ENCODE peak calls at places on chromosome 19, in eight cellular contexts. A is CD8-positive, alpha-beta T cell; L is colonic mucosa; V is A549; B is breast epithelium; U is thoracic aorta; P is Peyer's patch; J is prostate gland. X is an unnamed sample.

GRCh38 chr19:6233051-6233826 is 46.5 kb downstream of the MLLT1 start:
- DNase-seq in V (no peak), U (peak), P (peak), J (peak), B (peak), L (no peak), A (no peak), X (no peak)

GRCh38 chr19:2323707-2324106 is 4.7 kb downstream of the LSM7 start:
- DNase-seq in V (no peak), J (no peak), B (no peak), L (no peak), U (no peak), P (no peak), A (no peak), X (no peak)

GRCh38 chr19:19026299-19026971 is 6.9 kb downstream of the SUGP2 start:
- DNase-seq in A (no peak), P (no peak), U (no peak), L (no peak), B (peak), J (peak), V (peak), X (no peak)

GRCh38 chr19:44748426-44749254 is at the start of gene BCL3:
- DNase-seq in P (peak), B (peak), A (peak), U (no peak), V (peak), J (peak), L (peak), X (no peak)

GRCh38 chr19:1474765-1475351 is 4.2 kb downstream of the C19orf25 start:
- DNase-seq in U (no peak), V (no peak), B (no peak), J (no peak), A (no peak), P (no peak), L (no peak), X (no peak)

GRCh38 chr19:38039966-38040365 is 133.0 kb downstream of the SIPA1L3 start:
- DNase-seq in L (no peak), U (no peak), J (no peak), A (no peak), B (no peak), V (peak), P (no peak), X (peak)

GRCh38 chr19:44875666-44876418 is 15.2 kb upstream of the TOMM40 start:
- DNase-seq in V (no peak), U (no peak), A (no peak), B (no peak), L (peak), J (no peak), P (no peak), X (peak)

GRCh38 chr19:1846517-1847205 is 1.6 kb downstream of the REXO1 start:
- DNase-seq in A (no peak), P (no peak), B (no peak), V (no peak), J (no peak), L (no peak), U (no peak), X (no peak)

GRCh38 chr19:56838930-56839664 is 1.4 kb downstream of the PEG3 start:
- DNase-seq in L (peak), V (peak), P (peak), B (peak), A (no peak), U (peak), J (peak), X (no peak)

GRCh38 chr19:51131780-51132680 is 7.3 kb downstream of the SIGLEC9 start:
- DNase-seq in A (peak), U (no peak), B (no peak), P (no peak), J (no peak), L (peak), V (peak), X (no peak)

GRCh38 chr19:33671211-33671610 is 49.5 kb downstream of the CHST8 start:
- DNase-seq in J (no peak), U (no peak), V (no peak), A (no peak), L (no peak), P (no peak), B (no peak), X (no peak)

GRCh38 chr19:33872445-33873320 is 76.0 kb downstream of the KCTD15 start:
- DNase-seq in B (no peak), A (no peak), J (no peak), L (no peak), P (no peak), V (no peak), U (no peak), X (peak)

GRCh38 chr19:50712833-50713232 is 6.8 kb downstream of the SHANK1 start:
- DNase-seq in L (no peak), B (no peak), V (no peak), J (no peak), P (no peak), U (no peak), A (no peak), X (no peak)

GRCh38 chr19:53655042-53655665 is 23.4 kb downstream of the DPRX start:
- DNase-seq in V (no peak), U (no peak), B (no peak), P (no peak), A (no peak), J (no peak), L (no peak), X (no peak)

GRCh38 chr19:56350416-56351045 is 35.9 kb upstream of the ZSCAN5A start:
- DNase-seq in V (peak), B (peak), U (no peak), A (peak), L (peak), P (no peak), J (peak), X (no peak)

GRCh38 chr19:38658462-38659306 is 11.2 kb downstream of the ACTN4 start:
- DNase-seq in B (peak), V (peak), J (peak), P (no peak), U (no peak), A (no peak), L (peak), X (peak)

GRCh38 chr19:2391118-2391725 is 31.2 kb downstream of the TMPRSS9 start:
- DNase-seq in L (peak), J (peak), B (no peak), A (peak), U (no peak), V (peak), P (no peak), X (peak)

GRCh38 chr19:30428856-30429255 is 56.7 kb downstream of the ZNF536 start:
- DNase-seq in P (no peak), U (no peak), B (no peak), L (no peak), A (no peak), V (no peak), J (no peak), X (no peak)

GRCh38 chr19:50486823-50487515 is 10.3 kb upstream of the GARIN5A start:
- DNase-seq in A (peak), J (no peak), P (peak), U (no peak), B (no peak), L (peak), V (peak), X (no peak)

GRCh38 chr19:38049105-38049649 is 142.2 kb downstream of the SIPA1L3 start:
- DNase-seq in P (no peak), J (no peak), L (no peak), V (no peak), U (no peak), A (peak), B (no peak), X (no peak)

GRCh38 chr19:19230999-19231398 is 19.2 kb downstream of the NCAN start:
- DNase-seq in J (no peak), L (no peak), V (no peak), P (no peak), U (no peak), A (no peak), B (no peak), X (no peak)

GRCh38 chr19:50209131-50209530 is 5.7 kb downstream of the MYH14 start:
- DNase-seq in B (no peak), V (no peak), P (peak), J (no peak), L (no peak), A (no peak), U (no peak), X (no peak)

GRCh38 chr19:38577826-38578225 is 39.9 kb downstream of the MAP4K1 start:
- DNase-seq in P (no peak), V (no peak), J (no peak), A (no peak), B (no peak), L (no peak), U (no peak), X (no peak)

GRCh38 chr19:28619842-28620429 is 593.0 kb downstream of the UQCRFS1 start:
- DNase-seq in A (no peak), V (no peak), L (no peak), P (no peak), B (no peak), J (no peak), U (no peak), X (no peak)

DNA sequence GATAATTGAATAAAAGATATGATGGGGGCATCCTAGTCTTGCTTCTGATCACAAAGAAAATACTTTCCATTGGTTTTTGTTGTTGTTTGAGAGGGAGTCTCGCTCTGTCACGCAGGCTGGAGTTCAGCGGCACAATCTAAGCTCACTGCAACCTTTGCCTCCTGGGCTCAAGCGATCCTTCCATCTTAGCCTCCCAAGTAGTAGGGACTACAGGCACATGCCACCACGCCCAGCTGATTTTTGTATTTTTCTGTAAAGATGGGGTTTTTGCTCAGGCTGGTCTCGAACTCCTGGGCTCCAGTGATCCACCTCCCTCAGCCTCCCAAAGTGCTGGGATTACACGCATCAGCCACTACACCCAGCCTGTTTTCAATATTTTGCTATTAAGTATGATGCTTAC is 17.1 kb upstream of the PSMC4 start:
- DNase-seq in A (no peak), B (no peak), L (peak), P (no peak), U (no peak), J (no peak), V (no peak), X (no peak)
- H3K27ac ChIP-seq in A (peak), B (no peak), L (no peak), P (no peak), U (no peak), J (no peak), V (no peak), X (no peak)

GRCh38 chr19:13014101-13014920 is 19.0 kb downstream of the NFIX start:
- DNase-seq in P (peak), L (no peak), U (no peak), J (no peak), V (no peak), A (no peak), B (no peak), X (no peak)
- H3K27ac ChIP-seq in P (peak), L (peak), U (peak), J (peak), V (no peak), A (no peak), B (peak), X (peak)

DNA sequence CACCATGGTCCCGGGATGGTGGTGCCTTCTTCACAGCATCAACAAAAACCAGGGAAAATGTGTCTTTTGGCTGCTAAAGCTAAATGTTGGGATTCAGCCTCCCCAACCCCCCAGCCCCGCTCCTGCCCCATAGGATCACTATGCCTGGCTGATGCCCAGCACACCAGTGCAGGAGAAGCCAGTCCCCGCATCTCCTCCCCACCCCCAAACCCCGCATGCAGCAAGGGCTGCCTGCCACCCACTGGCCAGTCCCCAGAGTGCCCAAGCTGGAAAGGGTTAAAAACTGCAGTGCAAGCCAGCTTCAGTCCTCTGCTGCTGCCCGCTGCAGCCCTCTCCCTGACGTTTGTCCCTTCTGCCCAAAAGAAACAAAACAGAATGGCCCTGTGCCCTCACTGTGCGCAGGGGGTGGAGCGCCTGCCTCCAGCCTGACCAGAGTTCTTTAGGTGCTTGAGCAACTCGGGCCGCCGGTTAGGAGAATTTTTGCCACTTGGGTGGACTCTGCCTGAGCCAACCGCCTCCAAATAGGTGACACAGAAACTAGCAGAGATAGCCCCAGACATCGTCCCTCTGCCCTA is 3.7 kb downstream of the CALM3 start:
- DNase-seq in V (no peak), J (no peak), B (no peak), A (no peak), P (no peak), L (no peak), U (no peak), X (no peak)
- H3K27ac ChIP-seq in V (no peak), J (no peak), B (no peak), A (no peak), P (no peak), L (no peak), U (peak), X (no peak)

GRCh38 chr19:17108453-17108784 is 32.8 kb downstream of the MYO9B start:
- DNase-seq in A (no peak), U (no peak), J (no peak), B (no peak), V (no peak), L (no peak), P (no peak), X (no peak)

GRCh38 chr19:17110599-17110966 is 35.0 kb downstream of the MYO9B start:
- DNase-seq in L (no peak), P (no peak), A (no peak), J (no peak), U (no peak), B (no peak), V (no peak), X (no peak)

GRCh38 chr19:17107546-17108452 is 32.2 kb downstream of the MYO9B start:
- DNase-seq in P (no peak), V (peak), L (peak), B (peak), J (peak), A (no peak), U (peak), X (peak)

GRCh38 chr19:17109962-17110598 is 34.5 kb downstream of the MYO9B start:
- DNase-seq in L (peak), A (no peak), B (no peak), U (no peak), V (no peak), P (no peak), J (no peak), X (no peak)

DNA sequence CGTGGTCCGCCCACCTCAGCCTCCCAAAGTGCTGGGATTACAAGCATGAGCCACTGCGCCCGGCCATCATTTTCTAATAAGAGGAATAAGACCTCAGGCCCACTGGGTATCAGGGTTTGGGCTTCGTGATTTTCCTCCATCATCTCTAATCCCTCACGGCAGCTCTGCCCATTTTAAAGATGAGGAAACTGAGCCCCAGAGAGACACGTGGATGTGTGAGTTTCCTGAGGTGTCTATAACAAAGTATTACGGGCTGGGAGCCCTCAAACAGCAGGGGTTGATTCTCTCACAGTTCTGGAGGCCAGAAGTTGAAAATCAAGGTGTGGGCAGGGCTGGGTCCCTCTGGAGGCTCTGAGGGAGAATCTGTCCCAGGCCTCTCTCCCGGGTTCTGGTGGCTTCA is 33.7 kb downstream of the MYO9B start:
- DNase-seq in B (no peak), J (no peak), L (no peak), V (no peak), U (no peak), P (no peak), A (no peak), X (no peak)
- H3K27ac ChIP-seq in B (peak), J (no peak), L (peak), V (peak), U (peak), P (peak), A (no peak), X (no peak)

DNA sequence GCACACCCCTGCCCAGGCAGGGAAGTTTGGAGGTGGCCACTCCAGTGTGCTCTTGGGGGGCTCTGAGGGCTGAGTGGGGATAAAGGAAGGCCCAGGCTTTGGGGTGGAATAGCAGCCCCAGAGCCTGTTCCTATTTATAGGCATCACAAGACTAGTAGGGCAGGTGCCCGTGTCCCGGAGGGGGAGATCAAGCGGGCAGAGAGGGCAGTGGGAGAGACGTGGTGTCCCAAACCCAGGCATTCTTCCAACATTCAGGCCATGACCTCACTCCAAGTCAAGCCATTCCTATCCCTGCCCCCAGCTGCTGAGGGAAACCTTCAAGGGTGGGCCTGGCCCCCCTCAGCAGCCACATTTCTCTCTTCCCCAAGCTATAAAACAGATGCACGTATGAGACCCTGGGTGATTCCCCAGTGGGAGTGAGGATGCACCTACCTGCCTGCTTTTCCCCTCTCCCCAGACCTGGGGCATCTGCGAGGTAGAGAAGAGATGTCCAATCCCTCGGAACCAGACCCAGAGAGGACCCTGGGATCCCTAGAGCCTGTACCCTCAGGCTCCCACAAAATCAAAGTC is 3.9 kb downstream of the WIZ start:
- DNase-seq in V (no peak), B (no peak), A (no peak), P (no peak), U (no peak), L (no peak), J (no peak), X (no peak)
- H3K27ac ChIP-seq in V (no peak), B (no peak), A (no peak), P (no peak), U (peak), L (no peak), J (no peak), X (no peak)

GRCh38 chr19:58212336-58213074 is 16.2 kb upstream of the ZNF544 start:
- DNase-seq in V (peak), A (no peak), U (no peak), P (no peak), J (no peak), L (no peak), B (no peak), X (no peak)

GRCh38 chr19:58217607-58218391 is 10.9 kb upstream of the ZNF544 start:
- DNase-seq in U (no peak), V (no peak), L (no peak), P (no peak), J (no peak), B (no peak), A (no peak), X (no peak)

GRCh38 chr19:58213075-58213369 is 15.7 kb upstream of the ZNF544 start:
- DNase-seq in A (no peak), U (no peak), P (no peak), V (no peak), L (no peak), J (no peak), B (no peak), X (no peak)

GRCh38 chr19:58218899-58219298 is 9.8 kb upstream of the ZNF544 start:
- DNase-seq in J (no peak), A (no peak), P (no peak), L (no peak), V (peak), U (no peak), B (no peak), X (no peak)

DNA sequence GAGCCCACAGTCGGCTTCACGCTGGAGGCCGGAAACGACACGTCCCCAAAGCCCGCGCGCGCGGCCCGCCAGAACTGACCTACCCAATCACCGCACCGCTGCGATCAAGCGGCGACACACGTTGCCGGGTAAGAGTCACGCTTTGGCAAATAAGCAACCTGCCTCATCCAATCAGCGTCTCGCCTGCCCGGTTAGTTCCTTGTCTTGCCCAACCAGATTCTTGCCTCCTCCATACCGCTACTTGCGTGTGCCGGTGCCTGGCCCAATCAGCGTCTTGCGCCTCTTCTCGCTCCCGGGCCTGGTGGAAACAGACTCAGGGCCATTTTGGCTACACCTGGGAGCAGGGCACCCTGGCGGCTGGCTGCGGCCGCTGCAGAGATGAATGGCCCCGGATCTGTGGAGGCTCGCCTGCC is 11.6 kb upstream of the ZNF544 start:
- DNase-seq in V (no peak), U (no peak), P (no peak), A (no peak), J (no peak), L (no peak), B (no peak), X (no peak)
- H3K27ac ChIP-seq in V (no peak), U (no peak), P (no peak), A (no peak), J (no peak), L (no peak), B (no peak), X (no peak)

X was measured in epithelial cell of prostate.